ENCODE peak calls at places on chromosomes 5 and 9, in nine cellular contexts. S, P, I, T, J, B, H, W and L are unnamed samples.
A peak's percentile ranks its signal among the peaks of the same experiment; 100 is the strongest.

GRCh38 chr5:149982505-149982904 is 17.9 kb downstream of the TIGD6 start:
- DNase-seq in I (no peak), B (no peak), P (no peak), W (no peak), J (no peak), S (no peak), H (no peak), T (no peak), L (no peak)

GRCh38 chr5:91794856-91795548 is 411.9 kb upstream of the ARRDC3 start:
- DNase-seq in H (no peak), P (no peak), I (no peak), W (no peak), B (no peak), J (no peak), T (no peak), S (no peak), L (no peak)

GRCh38 chr9:87271696-87272477 is 225.8 kb upstream of the DAPK1 start:
- DNase-seq in P (no peak), W (no peak), S (no peak), B (no peak), T (no peak), H (no peak), J (no peak), I (no peak), L (no peak)

GRCh38 chr5:67015577-67016290 is 180.9 kb downstream of the CD180 start:
- DNase-seq in J (no peak), I (no peak), H (no peak), B (no peak), W (no peak), T (no peak), S (peak; percentile 32), P (no peak), L (no peak)

GRCh38 chr5:6900247-6900646 is 187.0 kb downstream of the TENT4A start:
- DNase-seq in B (no peak), S (no peak), J (no peak), H (no peak), I (no peak), P (no peak), W (no peak), T (no peak), L (no peak)

GRCh38 chr9:38417003-38417965 is 7.0 kb downstream of the IGFBPL1 start:
- DNase-seq in I (no peak), S (no peak), B (no peak), W (peak; percentile 52), H (no peak), T (peak; percentile 89), P (no peak), J (no peak), L (no peak)

GRCh38 chr9:114721491-114722362 is 39.7 kb upstream of the TEX48 start:
- DNase-seq in I (no peak), T (no peak), S (no peak), P (no peak), B (no peak), J (no peak), H (no peak), W (no peak), L (no peak)

GRCh38 chr5:31553863-31554262 is 21.8 kb downstream of the C5orf22 start:
- DNase-seq in H (no peak), B (no peak), T (no peak), J (no peak), I (no peak), W (no peak), P (no peak), S (no peak), L (no peak)

GRCh38 chr9:73037613-73038012 is 84.8 kb upstream of the ALDH1A1 start:
- DNase-seq in I (no peak), P (no peak), H (no peak), W (no peak), T (no peak), J (no peak), B (no peak), S (no peak), L (no peak)

GRCh38 chr9:136769710-136770191 is 5.4 kb upstream of the LCN15 start:
- DNase-seq in J (no peak), H (no peak), B (no peak), W (peak; percentile 76), P (no peak), I (peak; percentile 66), S (no peak), T (peak; percentile 90), L (peak; percentile 47)

GRCh38 chr9:9112001-9112725 is 1312.6 kb upstream of the DMAC1 start:
- DNase-seq in B (no peak), P (no peak), J (no peak), S (no peak), T (no peak), W (no peak), I (no peak), H (no peak), L (no peak)

GRCh38 chr9:87569008-87569908 is 71.6 kb downstream of the DAPK1 start:
- DNase-seq in B (no peak), I (no peak), S (no peak), T (peak; percentile 18), P (peak; percentile 15), H (no peak), J (no peak), W (no peak), L (no peak)

GRCh38 chr9:95413793-95414192 is 96.3 kb upstream of the FANCC start:
- DNase-seq in W (no peak), I (no peak), H (no peak), S (no peak), T (no peak), B (no peak), J (no peak), P (no peak), L (no peak)

DNA sequence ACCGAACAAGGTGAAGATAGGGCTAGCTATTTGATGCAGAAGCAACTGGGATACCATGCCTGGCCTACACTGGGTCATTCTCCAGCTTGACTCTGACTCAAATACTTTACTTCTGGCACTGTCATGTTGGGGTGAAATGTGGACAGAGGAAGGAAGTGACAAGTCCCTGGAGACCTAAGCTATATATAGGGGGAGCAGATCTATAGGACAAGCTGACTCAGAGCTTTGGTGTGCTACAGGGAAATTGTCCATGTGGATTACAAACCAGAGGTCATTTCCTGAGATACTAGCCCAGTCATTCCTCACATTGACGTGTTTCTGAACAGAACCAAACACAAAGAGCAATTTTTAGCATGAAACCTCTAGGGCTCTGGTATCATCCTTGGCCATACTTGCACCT is 531.6 kb upstream of the CLINT1 start:
- DNase-seq in T (no peak), W (no peak), J (no peak), B (no peak), I (no peak), P (no peak), S (no peak), H (no peak), L (no peak)
- H3K4me1 ChIP-seq in T (no peaks in the 10 kb centered on the region), W (no peaks in the 10 kb centered on the region), J (peaks cover 4% of the 10 kb centered on the region), B (no peaks in the 10 kb centered on the region), I (no peaks in the 10 kb centered on the region), P (peaks cover 7% of the 10 kb centered on the region), S (no peaks in the 10 kb centered on the region), H (no peaks in the 10 kb centered on the region), L (no peaks in the 10 kb centered on the region)

DNA sequence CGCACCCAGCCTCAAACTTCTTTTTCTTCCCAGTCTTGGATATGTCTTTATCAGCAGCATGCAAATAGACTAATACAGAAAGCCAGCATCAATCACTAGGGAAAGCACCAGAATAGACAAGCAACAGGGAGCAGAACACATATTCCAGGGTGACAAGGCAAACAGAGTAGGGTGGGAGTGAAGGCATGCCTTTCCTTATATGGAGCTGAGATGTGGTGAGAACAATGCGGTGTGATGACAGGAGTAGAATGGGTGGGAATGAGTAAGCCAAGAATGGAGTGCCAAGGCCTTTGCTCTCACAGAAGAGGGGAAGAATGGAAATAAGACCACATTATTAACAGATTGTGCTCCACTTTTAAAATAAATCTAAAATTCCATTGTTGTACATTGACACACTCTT is 115.6 kb downstream of the CETN3 start:
- DNase-seq in S (no peak), W (no peak), P (no peak), H (no peak), J (no peak), I (no peak), B (no peak), T (peak; percentile 64), L (no peak)
- TF ChIP-seq CTCF in S (no peak), W (no peak), P (no peak), H (no peak), J (no peak), I (no peak), B (no peak), T (no peak), L (no peak)

GRCh38 chr9:97557606-97558095 is 56.2 kb downstream of the TMOD1 start:
- DNase-seq in J (no peak), T (no peak), H (no peak), W (no peak), I (peak; percentile 87), S (peak; percentile 82), B (peak; percentile 28), P (peak; percentile 72), L (no peak)
- H3K4me1 ChIP-seq in J (peaks cover 15% of the 10 kb centered on the region), T (peaks cover 15% of the 10 kb centered on the region), H (peaks cover 4% of the 10 kb centered on the region), W (no peaks in the 10 kb centered on the region), I (peaks cover 34% of the 10 kb centered on the region), S (peaks cover 17% of the 10 kb centered on the region), B (peaks cover 32% of the 10 kb centered on the region), P (peaks cover 71% of the 10 kb centered on the region), L (peaks cover 4% of the 10 kb centered on the region)

GRCh38 chr9:93132287-93132927 is 1.6 kb downstream of the NINJ1 start:
- DNase-seq in W (peak; percentile 72), B (peak; percentile 77), S (peak; percentile 47), J (peak; percentile 83), I (no peak), H (no peak), T (peak; percentile 31), P (peak; percentile 76), L (no peak)

GRCh38 chr9:93134740-93135444 is 841 bp upstream of the NINJ1 start:
- DNase-seq in S (no peak), W (peak; percentile 33), P (no peak), I (peak; percentile 54), T (no peak), B (no peak), J (peak; percentile 76), H (no peak), L (no peak)

GRCh38 chr9:93133641-93134017 is 422 bp downstream of the NINJ1 start:
- DNase-seq in S (peak; percentile 83), T (peak; percentile 65), I (peak; percentile 89), P (peak; percentile 81), J (peak; percentile 89), H (no peak), B (peak; percentile 90), W (peak; percentile 83), L (no peak)

GRCh38 chr9:93132946-93133640 is 958 bp downstream of the NINJ1 start:
- DNase-seq in P (no peak), B (peak; percentile 74), W (peak; percentile 59), H (no peak), I (no peak), J (peak; percentile 82), T (peak; percentile 54), S (peak; percentile 46), L (no peak)

DNA sequence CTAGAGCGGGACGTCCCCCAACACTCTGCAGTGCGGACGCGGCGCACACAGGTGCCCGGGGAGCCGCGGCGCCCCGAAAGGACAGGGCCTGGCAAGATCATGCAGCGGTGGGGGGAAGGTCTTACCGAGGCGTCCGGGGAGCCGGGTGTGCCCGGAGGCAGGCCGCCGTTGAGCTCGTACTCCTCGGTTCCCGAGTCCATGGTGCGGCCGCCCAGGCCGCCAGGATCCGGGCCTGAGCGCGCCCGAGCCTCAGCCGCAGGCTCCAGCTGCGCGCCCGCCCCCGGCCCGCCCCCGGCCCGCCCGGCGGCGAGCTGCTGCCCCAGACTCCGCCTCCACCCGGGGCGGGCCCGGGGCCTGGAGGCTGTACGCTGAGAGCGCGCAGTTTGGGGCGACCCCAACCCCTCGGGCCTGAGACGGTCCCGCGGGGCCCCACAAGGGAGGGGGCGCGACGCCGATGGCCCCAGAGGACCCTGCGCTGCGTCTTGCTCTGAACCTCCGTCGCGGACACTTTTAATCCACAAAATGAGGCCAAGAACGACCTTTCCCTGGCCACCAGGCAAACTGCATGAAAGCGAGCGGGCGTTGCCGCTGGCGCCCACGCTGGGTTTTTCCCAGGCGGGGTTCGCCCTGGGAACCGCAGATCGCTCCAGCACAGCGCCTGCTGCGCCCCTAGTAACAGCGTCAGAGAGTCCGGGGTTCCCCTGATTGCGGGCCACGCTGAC is at the start of gene NINJ1:
- DNase-seq in I (peak; percentile 85), T (peak; percentile 80), S (peak; percentile 76), P (peak; percentile 70), J (peak; percentile 90), H (no peak), B (peak; percentile 83), W (peak; percentile 85), L (peak; percentile 90)
- TF ChIP-seq CTCF in I (no peak), T (no peak), S (no peak), P (no peak), J (no peak), H (peak; percentile 24), B (peak; percentile 45), W (no peak), L (no peak)